ENCODE peak calls at places on chromosomes 4 and X, in five cellular contexts. Y is CD4-positive, alpha-beta T cell; G is left cardiac atrium; F is NCI-H1092; V is ureter. E is an unnamed sample.

GRCh38 chr4:183098723-183099536 is at the start of gene WWC2:
- DNase-seq in V (peak), G (peak), F (peak), Y (peak), E (peak)

GRCh38 chr4:7202391-7202790 is 10.1 kb downstream of the SORCS2 start:
- DNase-seq in G (no peak), V (no peak), F (no peak), Y (no peak), E (no peak)

GRCh38 chr4:180333156-180333555 is 1910.0 kb upstream of the TENM3 start:
- DNase-seq in Y (no peak), G (no peak), F (no peak), V (no peak), E (no peak)

GRCh38 chrX:95974885-95975284 is 709.8 kb upstream of the DIAPH2 start:
- DNase-seq in Y (no peak), V (no peak), F (no peak), G (no peak), E (no peak)

GRCh38 chr4:21709031-21709430 is 239.5 kb downstream of the KCNIP4 start:
- DNase-seq in F (no peak), Y (no peak), V (no peak), G (no peak), E (no peak)

GRCh38 chrX:31397119-31397518 is 325.3 kb upstream of the FTHL17 start:
- DNase-seq in V (no peak), Y (no peak), F (no peak), G (no peak), E (no peak)

GRCh38 chr4:139919513-139919912 is 234.5 kb downstream of the MAML3 start:
- DNase-seq in F (no peak), Y (no peak), G (no peak), V (no peak), E (no peak)

GRCh38 chr4:180990931-180991330 is 1252.3 kb upstream of the TENM3 start:
- DNase-seq in V (no peak), F (no peak), Y (no peak), G (no peak), E (no peak)

GRCh38 chr4:173181769-173182374 is 13.3 kb downstream of the GALNT7 start:
- DNase-seq in F (no peak), Y (no peak), V (no peak), G (no peak), E (no peak)

GRCh38 chrX:153928846-153929245 is 2.8 kb upstream of the ARHGAP4 start:
- DNase-seq in V (no peak), Y (no peak), G (no peak), F (no peak), E (no peak)

GRCh38 chrX:11398785-11399184 is 105.6 kb downstream of the AMELX start:
- DNase-seq in G (no peak), V (no peak), Y (no peak), F (no peak), E (no peak)

GRCh38 chr4:113300384-113301011 is 251.0 kb downstream of the ANK2 start:
- DNase-seq in G (peak), Y (no peak), V (no peak), F (no peak), E (no peak)

GRCh38 chr4:39873823-39874222 is 103.9 kb downstream of the PDS5A start:
- DNase-seq in Y (no peak), V (no peak), G (no peak), F (no peak), E (no peak)

GRCh38 chr4:4801013-4801412 is 58.5 kb upstream of the MSX1 start:
- DNase-seq in G (no peak), F (no peak), V (no peak), Y (no peak), E (no peak)

GRCh38 chr4:128601992-128602695 is 207.4 kb upstream of the JADE1 start:
- DNase-seq in F (no peak), V (no peak), Y (no peak), G (peak), E (no peak)

GRCh38 chr4:76563804-76564468 is 128.9 kb downstream of the SHROOM3 start:
- DNase-seq in V (no peak), F (no peak), Y (no peak), G (no peak), E (no peak)

GRCh38 chr4:162699629-162700028 is 467.1 kb downstream of the NAF1 start:
- DNase-seq in Y (no peak), V (no peak), G (no peak), F (no peak), E (no peak)

GRCh38 chr4:112223956-112224355 is 7.6 kb upstream of the AP1AR start:
- DNase-seq in F (no peak), G (no peak), V (no peak), Y (no peak), E (no peak)

GRCh38 chrX:112642349-112642748 is 37.4 kb downstream of the LHFPL1 start:
- DNase-seq in G (peak), F (peak), Y (peak), V (peak), E (peak)

GRCh38 chr4:25085621-25086020 is 54.9 kb upstream of the LGI2 start:
- DNase-seq in V (no peak), G (no peak), Y (no peak), F (no peak), E (no peak)

GRCh38 chr4:123659759-123660158 is 263.2 kb downstream of the SPRY1 start:
- DNase-seq in G (no peak), V (no peak), Y (no peak), F (no peak), E (no peak)

E was measured in stimulated activated naive B cell treated with anti-CD40 and anti-IgM and Interleukin-4, amounts not matched to agents 10 μg/mL and 1 μg/mL and 100 μg/mL, for 72 hours.